ENCODE peak calls at places on chromosomes 7 and 10, in four cellular contexts. W, T, G and U are unnamed samples. For H3K36me3, the result is how much of the 10 kb centered on the place peaks cover.

GRCh38 chr7:25966469-25966868 is 185.5 kb upstream of the NFE2L3 start:
- DNase-seq in T (no peak), G (no peak), W (no peak), U (no peak)

GRCh38 chr10:89518876-89519842 is 16.2 kb downstream of the SLC16A12 start:
- DNase-seq in W (no peak), G (no peak), T (no peak), U (peak)

GRCh38 chr10:46556515-46557318 is at the start of gene GPRIN2:
- DNase-seq in G (no peak), W (no peak), T (no peak), U (peak)

GRCh38 chr7:155920068-155920461 is 107.8 kb upstream of the SHH start:
- DNase-seq in W (no peak), G (no peak), T (no peak), U (no peak)

GRCh38 chr10:25028711-25029110 is 12.3 kb downstream of the THNSL1 start:
- DNase-seq in G (no peak), W (no peak), T (no peak), U (no peak)

GRCh38 chr7:158573310-158573709 is 14.3 kb downstream of the PTPRN2 start:
- DNase-seq in G (no peak), W (no peak), T (no peak), U (no peak)

GRCh38 chr7:36115448-36116321 is 37.4 kb upstream of the EEPD1 start:
- DNase-seq in G (peak), W (no peak), T (peak), U (peak)

GRCh38 chr10:93068411-93069244 is 5.1 kb upstream of the CYP26A1 start:
- DNase-seq in T (no peak), W (no peak), G (no peak), U (peak)

GRCh38 chr10:133260895-133261725 is 15.6 kb downstream of the ADAM8 start:
- DNase-seq in G (no peak), T (no peak), W (peak), U (peak)

GRCh38 chr7:112580717-112581435 is 100.1 kb downstream of the LSMEM1 start:
- DNase-seq in G (no peak), W (no peak), T (no peak), U (no peak)

GRCh38 chr10:63137306-63137705 is 4.2 kb downstream of the NRBF2 start:
- DNase-seq in W (no peak), G (no peak), T (peak), U (no peak)

GRCh38 chr10:6473901-6474370 is 106.1 kb downstream of the PRKCQ start:
- DNase-seq in W (peak), G (peak), T (no peak), U (no peak)

GRCh38 chr7:92806496-92806895 is 29.9 kb downstream of the CDK6 start:
- DNase-seq in W (no peak), T (no peak), G (no peak), U (no peak)

GRCh38 chr10:80506836-80507483 is 30.7 kb upstream of the SH2D4B start:
- DNase-seq in T (no peak), W (no peak), G (no peak), U (no peak)

GRCh38 chr7:47145982-47146381 is 435.9 kb downstream of the TNS3 start:
- DNase-seq in W (no peak), T (no peak), G (no peak), U (no peak)

GRCh38 chr7:105769951-105770628 is 106.3 kb downstream of the ATXN7L1 start:
- DNase-seq in T (no peak), W (no peak), G (no peak), U (peak)

GRCh38 chr7:33805630-33806233 is 99.6 kb upstream of the BMPER start:
- DNase-seq in G (no peak), T (no peak), W (no peak), U (no peak)

GRCh38 chr10:132383026-132383565 is 13.9 kb upstream of the PWWP2B start:
- DNase-seq in G (no peak), W (no peak), T (no peak), U (no peak)

GRCh38 chr7:35036361-35037171 is 719 bp downstream of the DPY19L1 start:
- DNase-seq in T (peak), G (no peak), W (peak), U (peak)

GRCh38 chr7:5636446-5636835 is 145.0 kb downstream of the RNF216 start:
- DNase-seq in T (peak), W (no peak), G (no peak), U (no peak)

GRCh38 chr7:67625257-67625713 is 628.7 kb downstream of the TYW1 start:
- DNase-seq in T (peak), G (no peak), W (peak), U (peak)

GRCh38 chr7:129777195-129777844 is 165.8 kb downstream of the NRF1 start:
- DNase-seq in W (no peak), T (no peak), G (no peak), U (peak)

GRCh38 chr7:40329601-40330153 is 194.9 kb downstream of the SUGCT start:
- DNase-seq in T (peak), G (no peak), W (peak), U (peak)

GRCh38 chr10:84540022-84540616 is 211.7 kb downstream of the CCSER2 start:
- DNase-seq in G (no peak), W (no peak), T (no peak), U (no peak)

GRCh38 chr7:2834748-2835441 is 9.2 kb downstream of the GNA12 start:
- DNase-seq in T (no peak), G (no peak), W (no peak), U (no peak)

GRCh38 chr7:33129806-33130153 is 416 bp downstream of the BBS9 start:
- DNase-seq in G (no peak), W (no peak), T (no peak), U (no peak)

GRCh38 chr7:18154707-18155106 is 127.1 kb upstream of the PRPS1L1 start:
- DNase-seq in W (no peak), T (no peak), G (no peak), U (no peak)

GRCh38 chr10:119501690-119502089 is 40.8 kb downstream of the RGS10 start:
- DNase-seq in G (no peak), W (no peak), T (no peak), U (no peak)

GRCh38 chr7:34523233-34523918 is 134.6 kb upstream of the NPSR1 start:
- DNase-seq in T (no peak), G (no peak), W (no peak), U (no peak)

GRCh38 chr7:19772858-19773337 is 519 bp downstream of the TMEM196 start:
- DNase-seq in W (no peak), T (no peak), G (no peak), U (peak)

GRCh38 chr10:28444031-28444430 is 88.9 kb upstream of the WAC start:
- DNase-seq in T (peak), W (no peak), G (no peak), U (no peak)

DNA sequence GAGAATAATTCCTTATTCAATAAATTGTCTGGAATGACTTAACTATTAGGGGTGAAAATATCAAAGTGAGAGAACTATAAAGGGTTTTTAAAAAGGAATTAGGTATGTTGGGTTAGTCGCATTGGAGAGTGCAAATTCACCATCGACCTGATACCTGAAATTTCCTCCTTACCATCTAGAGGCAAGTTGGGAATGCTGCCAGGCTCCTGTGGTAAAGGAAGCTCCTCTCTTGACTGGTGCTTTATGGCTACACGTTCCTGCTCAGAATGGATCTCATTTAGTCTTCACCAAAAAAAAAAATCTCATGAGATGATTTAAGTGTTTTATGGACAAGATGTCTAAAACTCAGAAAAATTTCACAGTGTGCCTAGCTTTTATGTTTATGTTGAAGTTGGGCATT is 129.8 kb downstream of the EGFR start:
- DNase-seq in W (no peak), T (no peak), G (no peak), U (no peak)
- H3K36me3 ChIP-seq in W (under half), T (under half), G (under half), U (half or more)

GRCh38 chr7:672891-673290 is 53.6 kb upstream of the DNAAF5 start:
- DNase-seq in G (no peak), W (no peak), T (no peak), U (peak)

GRCh38 chr7:668958-669357 is 57.5 kb upstream of the DNAAF5 start:
- DNase-seq in T (no peak), G (no peak), W (no peak), U (no peak)

GRCh38 chr7:671415-672042 is 55.0 kb upstream of the DNAAF5 start:
- DNase-seq in W (no peak), G (no peak), T (no peak), U (no peak)

GRCh38 chr7:668139-668871 is 58.2 kb upstream of the DNAAF5 start:
- DNase-seq in T (no peak), G (no peak), W (no peak), U (no peak)

GRCh38 chr7:670501-671390 is 55.8 kb upstream of the DNAAF5 start:
- DNase-seq in T (no peak), G (no peak), W (no peak), U (no peak)
- TF ChIP-seq NFIC in T (no peak), G (no peak), W (no peak), U (no peak)

DNA sequence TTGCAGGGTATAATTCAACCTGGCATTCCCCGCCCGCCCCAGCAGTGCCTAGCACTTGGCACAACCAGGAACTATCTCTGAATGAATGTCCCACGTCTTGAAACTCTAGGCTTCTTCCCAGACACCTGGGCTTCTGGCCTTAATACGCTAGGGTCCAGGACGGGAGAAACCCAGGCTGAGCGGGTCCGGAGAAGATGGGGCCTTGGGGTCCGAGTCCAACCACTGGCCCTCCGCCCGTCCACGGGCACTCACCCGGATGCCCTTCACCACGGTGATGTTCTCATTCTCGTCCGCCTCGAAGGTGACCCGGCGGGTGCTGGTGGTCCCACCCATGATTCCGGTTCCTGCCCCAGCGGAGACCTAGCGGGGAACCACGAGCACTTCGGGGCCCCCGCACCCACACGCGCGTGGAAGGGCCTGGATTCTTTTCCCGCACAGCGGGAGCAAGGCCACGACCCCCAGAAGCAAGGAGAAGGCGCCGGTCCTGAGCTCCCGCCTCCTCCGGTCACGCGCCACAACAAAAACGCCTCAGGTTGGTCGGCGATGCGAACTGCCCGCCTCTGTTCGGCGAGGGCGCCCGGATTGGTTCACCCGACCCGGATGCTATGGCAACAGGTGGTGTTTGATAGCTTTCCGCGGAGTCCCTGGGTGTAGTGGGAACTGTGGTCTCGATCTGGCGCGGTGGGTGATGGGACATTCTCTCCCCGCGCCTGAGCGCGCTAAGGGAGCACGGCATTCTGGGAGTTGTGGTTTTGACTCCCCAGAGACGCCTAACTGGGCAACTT is at the start of gene CHCHD3:
- DNase-seq in T (peak), G (peak), W (peak), U (peak)
- TF ChIP-seq GABPA in T (peak), G (peak), W (peak), U (peak)

GRCh38 chr10:67977246-67977645 is 92.8 kb downstream of the SIRT1 start:
- DNase-seq in W (no peak), T (no peak), G (no peak), U (no peak)
- H3K36me3 ChIP-seq in W (under half), T (under half), G (under half), U (under half)